ENCODE peak calls at places on chromosomes 7 and 10, in four cellular contexts. Q is thoracic aorta, I is fibroblast of pulmonary artery, J is heart left ventricle. U is an unnamed sample.

GRCh38 chr7:21028990-21029337 is 242.3 kb upstream of the SP8 start:
- DNase-seq in Q (no peak), I (no peak), J (no peak), U (no peak)

GRCh38 chr10:42652860-42653259 is 14.5 kb upstream of the ZNF33B start:
- DNase-seq in Q (no peak), I (no peak), J (no peak), U (no peak)

GRCh38 chr7:25031007-25031406 is 51.0 kb upstream of the OSBPL3 start:
- DNase-seq in Q (no peak), I (no peak), J (no peak), U (peak)

GRCh38 chr10:125200396-125200795 is 40.0 kb upstream of the CTBP2 start:
- DNase-seq in Q (no peak), I (no peak), J (no peak), U (no peak)

GRCh38 chr7:141975806-141976523 is 2.4 kb upstream of the TAS2R38 start:
- DNase-seq in Q (no peak), I (peak), J (peak), U (peak)

GRCh38 chr7:29147821-29148220 is 1.5 kb upstream of the CPVL start:
- DNase-seq in Q (no peak), I (no peak), J (peak), U (no peak)

GRCh38 chr7:108266489-108266888 is 136.3 kb upstream of the LAMB4 start:
- DNase-seq in Q (no peak), I (no peak), J (no peak), U (no peak)

GRCh38 chr7:16428182-16428581 is 6.8 kb upstream of the CRPPA start:
- DNase-seq in Q (no peak), I (no peak), J (no peak), U (no peak)

GRCh38 chr10:28393956-28394568 is 91.2 kb upstream of the MPP7 start:
- DNase-seq in Q (peak), I (peak), J (peak), U (peak)

GRCh38 chr7:100896743-100897051 is 1.0 kb upstream of the ACHE start:
- DNase-seq in Q (no peak), I (no peak), J (no peak), U (no peak)

GRCh38 chr7:100893910-100894763 is 1.6 kb downstream of the ACHE start:
- DNase-seq in Q (no peak), I (no peak), J (no peak), U (no peak)

GRCh38 chr7:100895956-100896742 is 461 bp upstream of the ACHE start:
- DNase-seq in Q (no peak), I (no peak), J (no peak), U (no peak)

GRCh38 chr7:100894860-100895700 is 608 bp downstream of the ACHE start:
- DNase-seq in Q (no peak), I (no peak), J (no peak), U (no peak)

GRCh38 chr7:100895701-100895955 is at the start of gene ACHE:
- DNase-seq in Q (no peak), I (no peak), J (no peak), U (no peak)
- H3K4me3 ChIP-seq in Q (peak), I (peak), J (peak), U (peak)

DNA sequence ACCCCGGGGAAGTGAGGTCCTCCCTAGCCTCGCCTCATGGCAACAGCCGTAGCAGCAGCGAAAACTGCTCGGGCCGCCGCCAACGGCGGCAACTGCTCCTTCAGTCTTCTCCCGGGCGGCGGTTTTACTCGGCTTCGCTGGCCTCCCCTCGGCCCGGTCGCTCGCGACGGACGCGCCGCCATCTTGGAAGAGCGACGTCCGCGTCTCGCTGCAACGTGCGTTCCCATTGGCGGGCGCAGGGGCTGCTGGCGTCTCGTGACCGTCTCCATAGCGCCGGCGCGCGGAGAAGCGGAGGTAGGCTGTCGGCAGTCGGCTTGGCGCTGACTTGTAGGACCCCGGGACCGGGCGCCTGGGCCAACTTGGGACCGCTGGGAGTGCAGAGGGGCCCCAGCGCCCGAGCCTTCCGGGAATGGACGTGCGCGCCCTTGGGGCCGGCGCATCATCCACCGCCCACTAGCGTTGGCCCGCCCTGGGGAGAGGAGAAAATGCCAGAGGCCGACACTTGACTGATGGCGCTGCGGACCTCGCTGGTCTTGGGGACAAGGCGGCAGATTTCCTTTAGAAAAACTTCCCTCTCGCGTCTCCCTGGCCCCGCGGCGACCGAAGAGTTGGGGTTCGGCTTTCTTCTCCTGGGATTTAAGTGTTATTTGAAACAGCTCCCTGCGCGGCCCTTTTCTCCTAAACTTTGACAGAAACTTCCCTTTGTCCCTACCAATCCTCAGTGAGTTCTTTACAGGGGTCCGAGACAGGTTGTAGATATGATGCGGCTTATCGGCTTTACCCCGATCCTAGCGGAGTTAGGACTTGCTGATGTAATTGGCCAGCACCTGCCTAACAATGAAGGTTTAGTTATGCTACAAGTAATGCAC is at the start of gene SNX13:
- DNase-seq in Q (peak), I (peak), J (peak), U (peak)
- TF ChIP-seq CTCF in Q (peak), I (peak), J (no peak), U (peak)

GRCh38 chr10:133357293-133358151 is at the start of gene FUOM:
- DNase-seq in Q (no peak), I (peak), J (peak), U (no peak)
- H3K4me3 ChIP-seq in Q (peak), I (peak), J (peak), U (peak)

DNA sequence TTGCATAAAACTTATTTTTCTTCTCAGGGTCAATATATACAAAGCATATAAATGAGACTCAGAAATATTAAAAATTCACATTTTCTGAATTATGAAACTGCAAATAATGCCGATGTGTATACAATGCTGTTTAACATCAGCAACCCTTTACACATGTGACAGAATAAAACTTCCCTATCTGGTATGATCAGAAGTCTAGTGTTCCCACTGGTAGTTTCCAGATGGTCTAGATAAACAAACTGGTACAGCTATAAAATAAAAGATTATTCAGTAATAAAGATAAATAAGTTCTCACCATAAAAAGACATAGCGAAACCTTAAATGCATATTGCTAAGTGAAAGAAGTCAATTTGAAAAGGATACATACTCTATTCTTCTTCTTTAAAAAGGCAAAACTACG is 7.9 kb downstream of the POLR1F start:
- DNase-seq in Q (no peak), I (no peak), J (no peak), U (no peak)
- TF ChIP-seq CTCF in Q (no peak), I (no peak), J (no peak), U (no peak)

DNA sequence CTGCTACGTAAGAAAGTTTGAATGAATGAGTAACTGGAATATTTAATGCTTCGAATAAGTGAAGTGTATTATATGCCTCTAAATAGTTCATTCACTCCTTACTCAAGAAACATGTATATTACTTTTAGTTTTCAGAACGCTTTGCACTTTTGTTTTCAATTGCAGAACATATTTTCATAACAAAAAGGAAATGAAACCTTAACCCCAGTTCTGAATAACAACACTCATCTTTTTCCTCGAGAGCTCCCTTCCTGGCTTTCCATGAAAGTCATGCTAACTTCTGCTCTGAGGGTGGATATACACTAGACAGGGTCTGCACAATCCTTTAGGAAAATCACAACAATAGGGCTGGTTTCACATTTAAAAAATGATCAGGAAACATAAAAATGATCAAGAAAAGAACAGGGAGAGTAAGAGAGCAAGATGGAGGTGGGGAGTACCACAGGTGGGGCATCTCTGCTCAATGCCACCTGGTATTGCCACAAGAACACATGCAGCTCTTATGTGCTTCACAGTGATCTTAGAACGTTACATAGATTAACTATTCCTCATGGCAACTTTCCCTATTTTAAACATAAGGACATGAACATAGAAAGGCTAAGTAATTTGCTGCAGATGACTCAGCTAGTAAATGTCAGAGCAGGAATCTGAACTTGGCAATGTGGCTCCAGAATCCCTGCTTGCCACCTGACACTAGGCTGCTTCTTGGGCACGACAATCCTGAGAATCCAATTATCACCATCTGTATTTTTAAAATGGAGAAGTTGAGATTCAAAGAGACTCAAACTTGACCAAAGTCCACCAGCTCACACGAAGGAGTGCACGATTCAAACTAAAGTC is 219.5 kb upstream of the AOAH start:
- DNase-seq in Q (no peak), I (no peak), J (no peak), U (no peak)
- H3K4me3 ChIP-seq in Q (no peak), I (no peak), J (no peak), U (no peak)

DNA sequence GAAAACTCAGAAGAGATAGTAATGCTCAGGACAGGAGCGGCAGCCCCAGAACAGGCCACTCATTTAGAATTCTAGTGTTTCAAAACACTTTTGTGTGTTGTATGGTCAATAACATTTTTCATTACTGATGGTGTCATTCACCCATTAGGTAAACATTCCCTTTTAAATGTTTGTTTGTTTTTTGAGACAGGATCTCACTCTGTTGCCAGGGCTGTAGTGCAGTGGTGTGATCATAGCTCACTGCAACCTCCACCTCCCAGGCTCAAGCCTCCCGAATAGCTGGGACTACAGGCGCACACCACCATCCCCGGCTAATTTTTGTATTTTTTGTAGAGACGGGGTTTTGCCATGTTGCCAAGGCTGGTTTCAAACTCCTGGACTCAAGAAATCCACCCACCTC is 65.9 kb upstream of the CAPZA2 start:
- DNase-seq in Q (no peak), I (no peak), J (no peak), U (no peak)
- TF ChIP-seq CTCF in Q (no peak), I (no peak), J (no peak), U (no peak)

GRCh38 chr10:70508912-70509366 is 30.4 kb downstream of the PALD1 start:
- DNase-seq in Q (no peak), I (peak), J (peak), U (no peak)

GRCh38 chr10:70512149-70512611 is 33.6 kb downstream of the PALD1 start:
- DNase-seq in Q (no peak), I (peak), J (no peak), U (no peak)

GRCh38 chr10:70510453-70510852 is 31.9 kb downstream of the PALD1 start:
- DNase-seq in Q (no peak), I (no peak), J (no peak), U (no peak)

GRCh38 chr10:70509376-70509775 is 30.8 kb downstream of the PALD1 start:
- DNase-seq in Q (no peak), I (no peak), J (no peak), U (no peak)

DNA sequence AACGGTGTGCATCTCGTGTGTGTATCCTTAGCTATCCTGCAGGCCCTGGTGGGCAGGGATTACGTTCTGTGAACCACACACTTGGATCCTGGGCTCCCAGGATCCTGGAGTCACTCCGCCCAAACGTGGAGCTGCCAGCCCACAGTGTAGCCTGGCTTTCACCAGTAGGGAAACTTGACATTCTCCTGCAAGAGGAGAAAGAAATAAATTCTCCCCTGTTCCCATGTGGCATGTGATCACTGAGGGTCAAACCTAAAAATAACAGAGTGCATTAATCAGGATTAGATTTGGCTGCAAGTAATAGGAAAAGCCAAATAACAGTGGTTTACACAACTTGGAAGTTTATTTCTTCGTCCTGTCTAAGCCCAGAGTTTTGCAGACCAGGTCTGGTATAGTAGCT is 32.3 kb downstream of the PALD1 start:
- DNase-seq in Q (no peak), I (no peak), J (no peak), U (no peak)
- H3K4me3 ChIP-seq in Q (no peak), I (no peak), J (no peak), U (no peak)

GRCh38 chr10:5196613-5197234 is at the start of gene AKR1C4:
- DNase-seq in Q (no peak), I (no peak), J (no peak), U (no peak)
- TF ChIP-seq CTCF in Q (no peak), I (no peak), J (no peak), U (no peak)

GRCh38 chr7:80135306-80136104 is 874 bp downstream of the GNAI1 start:
- DNase-seq in Q (no peak), I (peak), J (no peak), U (no peak)

GRCh38 chr7:80136276-80137045 is 1.8 kb downstream of the GNAI1 start:
- DNase-seq in Q (no peak), I (peak), J (no peak), U (no peak)

GRCh38 chr7:80140388-80140787 is 5.8 kb downstream of the GNAI1 start:
- DNase-seq in Q (no peak), I (no peak), J (no peak), U (no peak)

GRCh38 chr7:80137410-80137809 is 2.8 kb downstream of the GNAI1 start:
- DNase-seq in Q (no peak), I (no peak), J (no peak), U (no peak)

DNA sequence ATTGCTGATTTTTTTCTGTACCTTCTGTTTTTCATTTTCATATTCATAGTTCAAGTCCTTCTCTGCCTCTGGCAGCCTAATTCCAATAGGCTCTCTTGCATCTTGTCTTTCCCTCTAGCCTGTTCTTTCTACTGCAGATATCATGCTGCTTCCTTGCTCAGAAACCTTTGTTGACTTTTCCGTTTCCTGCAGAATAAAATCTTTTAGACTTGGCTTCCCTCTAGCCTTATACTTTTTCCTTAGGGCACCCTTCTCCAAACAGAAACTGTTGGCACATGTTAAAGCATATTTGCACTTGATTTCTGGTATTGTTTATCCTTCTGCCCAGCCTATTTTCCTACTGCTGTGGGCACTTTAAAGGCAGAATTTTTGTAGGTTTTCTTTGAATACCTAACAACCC is 4.5 kb downstream of the GNAI1 start:
- DNase-seq in Q (no peak), I (no peak), J (no peak), U (no peak)
- H3K4me3 ChIP-seq in Q (no peak), I (no peak), J (no peak), U (no peak)

GRCh38 chr7:138000081-138000701 is 1.7 kb downstream of the CREB3L2 start:
- DNase-seq in Q (no peak), I (peak), J (peak), U (no peak)
- TF ChIP-seq CTCF in Q (no peak), I (no peak), J (no peak), U (no peak)